ENCODE peak calls at places on chromosomes 5 and 9, in seven cellular contexts. S is spleen, G is sigmoid colon, Y is upper lobe of left lung, H is suprapubic skin, U is breast epithelium, J is HepG2. O is an unnamed sample.
A peak's percentile ranks its signal among the peaks of the same experiment; 100 is the strongest.

GRCh38 chr5:30572279-30572678 is 621.2 kb upstream of the CDH6 start:
- DNase-seq in U (no peak), S (no peak), G (no peak), Y (no peak), H (no peak), J (peak; percentile 3), O (no peak)

GRCh38 chr5:144033481-144033880 is 137.0 kb downstream of the YIPF5 start:
- DNase-seq in Y (no peak), U (no peak), G (no peak), J (no peak), S (no peak), H (no peak), O (no peak)

GRCh38 chr5:107526263-107526937 is 144.3 kb downstream of the EFNA5 start:
- DNase-seq in S (no peak), U (no peak), Y (no peak), G (no peak), J (no peak), H (no peak), O (no peak)

GRCh38 chr5:151663617-151664322 is 22.9 kb downstream of the SPARC start:
- DNase-seq in S (no peak), U (no peak), H (no peak), J (no peak), G (no peak), Y (peak; percentile 48), O (no peak)

GRCh38 chr9:34929506-34930102 is 28.5 kb upstream of the PHF24 start:
- DNase-seq in J (peak; percentile 23), H (no peak), G (no peak), Y (no peak), S (no peak), U (no peak), O (no peak)

GRCh38 chr5:95631991-95632675 is 12.2 kb downstream of the GPR150 start:
- DNase-seq in G (no peak), Y (peak; percentile 41), H (no peak), S (no peak), J (peak; percentile 24), U (no peak), O (peak; percentile 13)

GRCh38 chr9:126504977-126505455 is 108.7 kb upstream of the LMX1B start:
- DNase-seq in Y (no peak), G (peak; percentile 52), J (no peak), S (peak; percentile 54), U (no peak), H (no peak), O (no peak)

GRCh38 chr9:86978986-86979385 is 31.7 kb upstream of the GAS1 start:
- DNase-seq in J (no peak), G (no peak), Y (no peak), H (no peak), S (no peak), U (no peak), O (no peak)

GRCh38 chr5:43729846-43730478 is 127.0 kb downstream of the NNT start:
- DNase-seq in H (no peak), Y (no peak), U (no peak), J (peak; percentile 15), S (no peak), G (no peak), O (no peak)

DNA sequence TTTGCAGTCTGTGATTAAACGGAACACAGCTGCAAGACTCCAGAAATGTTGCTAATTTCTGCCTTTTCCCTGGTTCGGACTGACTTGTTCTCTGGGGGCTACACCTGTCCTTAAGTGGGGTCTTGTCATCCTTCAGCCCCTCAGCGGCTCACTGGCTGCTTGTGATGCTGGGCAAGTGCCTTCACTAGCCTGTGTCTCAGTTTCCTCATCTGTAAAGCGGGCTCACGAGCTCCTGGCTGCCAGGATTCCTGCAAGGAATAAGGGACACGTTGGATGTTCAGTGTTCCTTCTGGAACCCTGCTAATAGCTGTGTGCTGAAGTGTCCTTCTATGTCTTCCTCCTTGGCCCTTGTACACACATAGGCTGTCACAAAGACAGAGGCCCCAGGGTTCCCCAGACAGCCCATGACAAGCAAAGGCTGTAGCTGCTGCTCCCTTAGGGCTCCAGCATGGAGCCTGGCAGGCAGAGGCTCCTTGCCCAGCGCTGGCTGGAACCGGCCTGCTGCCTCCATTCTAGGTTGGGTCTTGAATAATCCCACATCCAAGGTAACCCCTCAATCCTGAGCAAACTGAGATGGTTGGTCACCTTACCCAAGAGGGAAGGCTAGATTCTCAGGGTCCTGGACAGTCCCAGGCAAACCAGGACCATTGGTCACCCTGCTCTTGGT is 116.1 kb downstream of the GAPVD1 start:
- DNase-seq in J (no peak), G (no peak), U (no peak), Y (no peak), H (no peak), S (no peak), O (no peak)
- TF ChIP-seq POLR2AphosphoS5 in J (no peak), G (no peak), U (no peak), Y (no peak), H (no peak), S (no peak), O (no peak)

GRCh38 chr9:128349125-128349524 is 8.8 kb downstream of the SLC27A4 start:
- DNase-seq in H (no peak), Y (no peak), J (no peak), G (no peak), S (no peak), U (no peak), O (no peak)
- H3K36me3 ChIP-seq in H (peaks cover 84% of the 10 kb centered on the region), Y (no peaks in the 10 kb centered on the region), J (peaks cover 17% of the 10 kb centered on the region), G (peaks cover 53% of the 10 kb centered on the region), S (no peaks in the 10 kb centered on the region), U (no peaks in the 10 kb centered on the region), O (peaks cover 20% of the 10 kb centered on the region)

DNA sequence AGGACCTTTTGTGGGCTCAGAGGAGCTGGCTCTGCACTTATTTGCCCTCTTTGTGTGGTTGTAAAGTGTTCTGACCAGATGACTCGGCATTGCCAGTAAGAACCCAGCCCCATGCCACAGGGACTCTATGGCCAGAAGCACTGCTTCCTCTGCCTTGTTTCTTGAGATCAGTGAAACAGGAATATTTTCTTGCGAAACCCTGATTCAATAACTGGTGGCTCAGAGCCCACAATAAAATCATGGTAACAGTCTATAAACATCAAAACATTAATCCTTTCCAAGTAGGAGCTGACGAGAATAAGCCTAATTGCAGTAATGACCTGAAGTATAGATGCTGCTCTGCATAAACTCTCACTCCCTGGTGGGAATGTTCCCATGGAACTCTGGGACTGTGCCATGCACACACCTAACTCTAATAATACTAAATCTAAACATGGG is 344.3 kb downstream of the ZNF608 start:
- DNase-seq in S (no peak), G (no peak), U (no peak), J (no peak), H (no peak), Y (peak; percentile 82), O (peak; percentile 23)
- TF ChIP-seq POLR2AphosphoS5 in S (no peak), G (no peak), U (peak; percentile 47), J (no peak), H (peak; percentile 40), Y (peak; percentile 58), O (no peak)

DNA sequence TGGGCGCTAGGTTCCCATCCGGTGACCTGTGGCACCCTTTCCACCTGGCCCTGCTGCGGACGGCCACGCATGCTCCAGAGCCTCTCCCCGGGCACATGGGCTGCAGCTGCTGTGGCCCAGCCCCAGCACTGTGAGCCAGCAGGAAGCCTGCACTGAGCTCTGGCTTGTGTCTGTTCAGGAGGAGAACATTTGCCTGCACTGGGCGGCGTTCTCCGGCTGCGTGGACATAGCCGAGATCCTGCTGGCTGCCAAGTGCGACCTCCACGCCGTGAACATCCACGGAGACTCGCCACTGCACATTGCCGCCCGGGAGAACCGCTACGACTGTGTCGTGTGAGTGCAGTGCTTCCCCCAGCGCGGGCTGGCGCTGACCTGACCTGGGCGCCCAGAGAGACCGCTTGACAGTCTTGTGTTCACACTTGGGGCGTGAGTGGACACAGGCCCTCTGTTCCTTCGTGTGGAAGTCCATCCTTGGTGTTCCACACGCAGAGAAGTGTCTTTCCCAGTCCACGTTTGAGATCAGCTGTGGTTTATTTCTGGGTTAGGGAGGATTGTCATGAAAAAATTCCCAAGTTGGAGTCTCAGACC is 66.2 kb upstream of the CACNA1B start:
- DNase-seq in H (no peak), G (no peak), S (no peak), U (no peak), J (no peak), Y (no peak), O (no peak)
- H3K36me3 ChIP-seq in H (peaks cover 65% of the 10 kb centered on the region), G (peaks cover 31% of the 10 kb centered on the region), S (no peaks in the 10 kb centered on the region), U (no peaks in the 10 kb centered on the region), J (peaks cover 21% of the 10 kb centered on the region), Y (peaks cover 22% of the 10 kb centered on the region), O (peaks cover 3% of the 10 kb centered on the region)

GRCh38 chr5:5183933-5184332 is 43.8 kb downstream of the ADAMTS16 start:
- DNase-seq in H (no peak), S (no peak), J (no peak), U (no peak), G (no peak), Y (no peak), O (no peak)

GRCh38 chr5:5181650-5182324 is 41.7 kb downstream of the ADAMTS16 start:
- DNase-seq in J (no peak), Y (no peak), G (no peak), S (no peak), U (no peak), H (peak; percentile 48), O (no peak)

GRCh38 chr5:5179597-5179996 is 39.5 kb downstream of the ADAMTS16 start:
- DNase-seq in J (no peak), Y (no peak), G (no peak), S (no peak), U (no peak), H (no peak), O (no peak)

GRCh38 chr5:5183192-5183699 is 43.1 kb downstream of the ADAMTS16 start:
- DNase-seq in Y (no peak), U (no peak), G (no peak), H (no peak), S (no peak), J (no peak), O (no peak)

DNA sequence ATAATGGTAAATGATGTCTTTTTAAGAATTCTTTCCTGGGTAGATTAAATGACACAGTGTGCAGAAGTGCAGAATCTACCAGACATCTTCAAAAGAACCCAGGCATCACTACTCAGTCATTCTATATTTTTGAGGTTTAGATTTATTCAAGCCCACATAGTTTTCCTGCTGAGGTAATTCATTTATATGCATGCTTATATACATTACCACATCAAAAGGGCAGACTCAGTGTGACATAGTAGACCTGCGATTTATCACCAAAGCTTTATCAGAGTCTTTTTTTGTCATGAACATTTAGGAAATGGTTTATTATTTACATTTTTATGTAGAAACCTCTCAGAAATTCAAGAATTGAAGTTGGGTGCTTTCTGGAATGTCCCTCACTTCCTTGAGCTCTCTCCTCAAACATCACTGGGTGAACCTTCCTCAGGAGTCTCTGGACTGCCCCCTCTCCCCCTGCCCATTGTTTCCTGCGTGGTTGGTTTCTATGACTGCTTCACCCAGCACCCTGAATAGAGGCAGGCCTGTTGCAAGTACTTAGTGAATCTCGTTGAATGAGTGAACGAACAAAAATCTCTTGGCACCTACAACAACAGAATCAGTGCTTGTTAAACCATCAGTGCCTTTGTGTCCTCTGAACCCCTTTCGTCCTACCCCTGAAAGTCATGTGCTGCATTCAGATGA is 42.5 kb downstream of the ADAMTS16 start:
- DNase-seq in H (no peak), S (no peak), J (no peak), U (no peak), Y (no peak), G (no peak), O (no peak)
- TF ChIP-seq POLR2AphosphoS5 in H (no peak), S (no peak), J (no peak), U (no peak), Y (no peak), G (no peak), O (no peak)

O was measured in transverse colon.